ENCODE peak calls at places on chromosomes 4 and X, in six cellular contexts. G is cardiac fibroblast, Z is hepatocyte, J is H9, U is bronchial epithelial cell, V is HFFc6. L is an unnamed sample.

GRCh38 chr4:119314356-119314755 is 7.6 kb downstream of the FABP2 start:
- DNase-seq in U (peak; percentile 47), J (no peak), Z (peak; percentile 64), G (peak; percentile 67), V (peak; percentile 54), L (no peak)

GRCh38 chr4:56653461-56654237 is 27.4 kb downstream of the HOPX start:
- DNase-seq in Z (no peak), G (no peak), V (no peak), U (no peak), J (no peak), L (no peak)

GRCh38 chr4:182400754-182401153 is 157.6 kb downstream of the TENM3 start:
- DNase-seq in V (no peak), Z (no peak), J (no peak), U (no peak), G (no peak), L (no peak)

GRCh38 chr4:186161138-186161537 is 30.2 kb upstream of the CYP4V2 start:
- DNase-seq in Z (peak; percentile 3), G (no peak), U (no peak), J (no peak), V (no peak), L (no peak)

GRCh38 chr4:138448169-138448568 is 206.0 kb upstream of the SLC7A11 start:
- DNase-seq in Z (no peak), G (no peak), U (no peak), J (no peak), V (no peak), L (no peak)

GRCh38 chr4:76984127-76984526 is 34.6 kb downstream of the SEPTIN11 start:
- DNase-seq in J (no peak), G (peak; percentile 71), Z (no peak), V (peak; percentile 50), U (peak; percentile 24), L (no peak)

GRCh38 chrX:145729635-145730034 is 88.0 kb upstream of the SLITRK2 start:
- DNase-seq in V (no peak), J (no peak), Z (no peak), G (no peak), U (no peak), L (no peak)

GRCh38 chrX:124478046-124478445 is 131.7 kb downstream of the SH2D1A start:
- DNase-seq in U (no peak), V (no peak), G (no peak), Z (no peak), J (no peak), L (no peak)

GRCh38 chr4:143241892-143242291 is 57.2 kb downstream of the USP38 start:
- DNase-seq in Z (peak; percentile 48), G (peak; percentile 19), U (peak; percentile 73), V (no peak), J (no peak), L (no peak)

GRCh38 chr4:129129143-129129542 is 33.2 kb downstream of the C4orf33 start:
- DNase-seq in G (no peak), V (no peak), J (no peak), Z (no peak), U (no peak), L (no peak)

GRCh38 chr4:129136433-129136832 is 40.5 kb downstream of the C4orf33 start:
- DNase-seq in G (no peak), V (no peak), U (no peak), Z (no peak), J (no peak), L (no peak)

GRCh38 chr4:129131343-129131742 is 35.4 kb downstream of the C4orf33 start:
- DNase-seq in G (no peak), J (no peak), V (no peak), U (no peak), Z (no peak), L (no peak)
- TF ChIP-seq CTCF in G (no peak), J (no peak), V (no peak), U (no peak), Z (no peak), L (no peak)

GRCh38 chr4:36722986-36723385 is 441.6 kb downstream of the DTHD1 start:
- DNase-seq in G (no peak), V (no peak), J (no peak), U (no peak), Z (no peak), L (no peak)
- TF ChIP-seq CTCF in G (no peak), V (no peak), J (no peak), U (no peak), Z (peak; percentile 29), L (no peak)

GRCh38 chrX:40496728-40497127 is 84.0 kb upstream of the ATP6AP2 start:
- DNase-seq in Z (peak; percentile 40), V (peak; percentile 4), G (peak; percentile 33), J (peak; percentile 52), U (no peak), L (no peak)
- TF ChIP-seq CTCF in Z (peak; percentile 36), V (peak; percentile 38), G (peak; percentile 13), J (peak; percentile 53), U (no peak), L (no peak)

GRCh38 chr4:160194716-160195115 is 1091.8 kb downstream of the RAPGEF2 start:
- DNase-seq in Z (no peak), V (no peak), J (no peak), U (no peak), G (no peak), L (no peak)

GRCh38 chr4:160193787-160194186 is 1090.9 kb downstream of the RAPGEF2 start:
- DNase-seq in G (no peak), V (no peak), Z (no peak), J (no peak), U (no peak), L (no peak)
- TF ChIP-seq CTCF in G (no peak), V (no peak), Z (no peak), J (peak; percentile 33), U (no peak), L (no peak)

GRCh38 chr4:140372607-140373327 is 679 bp upstream of the SCOC start:
- DNase-seq in J (no peak), Z (peak; percentile 27), U (peak; percentile 27), G (peak; percentile 13), V (no peak), L (peak; percentile 7)
- TF ChIP-seq CTCF in J (no peak), Z (peak; percentile 8), U (no peak), G (peak; percentile 29), V (peak; percentile 37), L (peak; percentile 18)

GRCh38 chrX:132614297-132614696 is 125.5 kb upstream of the MBNL3 start:
- DNase-seq in J (peak; percentile 35), G (peak; percentile 4), U (peak; percentile 1), Z (no peak), V (no peak), L (no peak)
- TF ChIP-seq CTCF in J (peak; percentile 70), G (peak; percentile 34), U (peak; percentile 64), Z (peak; percentile 47), V (peak; percentile 39), L (no peak)

L was measured in thyroid gland.